ENCODE peak calls at places on chromosomes 6 and 20, in nine cellular contexts. One of them, this sample, is unnamed.

GRCh38 chr6:109447878-109448555 is 7.5 kb downstream of the SMPD2 start:
- DNase-seq in CD4-positive, alpha-beta T cell: no peak
- DNase-seq in stimulated activated CD8-positive, alpha-beta memory T cell treated with anti-CD3 and anti-CD28 coated beads, Interleukin-15, amount 100 ng/mL, for 4 hours: no peak
- DNase-seq in GM04504: no peak
- DNase-seq in nucleus accumbens: no peak
- DNase-seq in T-helper 2 cell: no peak
- DNase-seq in fibroblast of the aortic adventitia: no peak
- DNase-seq in NCI-H2081: no peak
- DNase-seq in hypothalamus: no peak
- DNase-seq in this sample: no peak

GRCh38 chr6:74879234-74879633 is 326.6 kb downstream of the COL12A1 start:
- DNase-seq in CD4-positive, alpha-beta T cell: no peak
- DNase-seq in stimulated activated CD8-positive, alpha-beta memory T cell treated with anti-CD3 and anti-CD28 coated beads, Interleukin-15, amount 100 ng/mL, for 4 hours: no peak
- DNase-seq in GM04504: peak
- DNase-seq in nucleus accumbens: no peak
- DNase-seq in T-helper 2 cell: no peak
- DNase-seq in fibroblast of the aortic adventitia: peak
- DNase-seq in NCI-H2081: no peak
- DNase-seq in hypothalamus: no peak
- DNase-seq in this sample: no peak

GRCh38 chr6:106117579-106117978 is 31.4 kb downstream of the PRDM1 start:
- DNase-seq in CD4-positive, alpha-beta T cell: peak
- DNase-seq in stimulated activated CD8-positive, alpha-beta memory T cell treated with anti-CD3 and anti-CD28 coated beads, Interleukin-15, amount 100 ng/mL, for 4 hours: peak
- DNase-seq in GM04504: no peak
- DNase-seq in nucleus accumbens: no peak
- DNase-seq in T-helper 2 cell: peak
- DNase-seq in fibroblast of the aortic adventitia: no peak
- DNase-seq in NCI-H2081: no peak
- DNase-seq in hypothalamus: no peak
- DNase-seq in this sample: no peak

GRCh38 chr20:15846446-15846845 is 726.8 kb downstream of the KIF16B start:
- DNase-seq in CD4-positive, alpha-beta T cell: no peak
- DNase-seq in stimulated activated CD8-positive, alpha-beta memory T cell treated with anti-CD3 and anti-CD28 coated beads, Interleukin-15, amount 100 ng/mL, for 4 hours: no peak
- DNase-seq in GM04504: no peak
- DNase-seq in nucleus accumbens: no peak
- DNase-seq in T-helper 2 cell: no peak
- DNase-seq in fibroblast of the aortic adventitia: peak
- DNase-seq in NCI-H2081: no peak
- DNase-seq in hypothalamus: no peak
- DNase-seq in this sample: no peak

GRCh38 chr6:133854167-133854632 is 34.7 kb upstream of the TCF21 start:
- DNase-seq in CD4-positive, alpha-beta T cell: no peak
- DNase-seq in stimulated activated CD8-positive, alpha-beta memory T cell treated with anti-CD3 and anti-CD28 coated beads, Interleukin-15, amount 100 ng/mL, for 4 hours: no peak
- DNase-seq in GM04504: no peak
- DNase-seq in nucleus accumbens: no peak
- DNase-seq in T-helper 2 cell: no peak
- DNase-seq in fibroblast of the aortic adventitia: no peak
- DNase-seq in NCI-H2081: no peak
- DNase-seq in hypothalamus: no peak
- DNase-seq in this sample: no peak

GRCh38 chr20:38751360-38751976 is 3.2 kb downstream of the ACTR5 start:
- DNase-seq in CD4-positive, alpha-beta T cell: no peak
- DNase-seq in stimulated activated CD8-positive, alpha-beta memory T cell treated with anti-CD3 and anti-CD28 coated beads, Interleukin-15, amount 100 ng/mL, for 4 hours: no peak
- DNase-seq in GM04504: no peak
- DNase-seq in nucleus accumbens: no peak
- DNase-seq in T-helper 2 cell: no peak
- DNase-seq in fibroblast of the aortic adventitia: peak
- DNase-seq in NCI-H2081: peak
- DNase-seq in hypothalamus: no peak
- DNase-seq in this sample: no peak

GRCh38 chr6:84103029-84103428 is 69.5 kb downstream of the MRAP2 start:
- DNase-seq in CD4-positive, alpha-beta T cell: no peak
- DNase-seq in stimulated activated CD8-positive, alpha-beta memory T cell treated with anti-CD3 and anti-CD28 coated beads, Interleukin-15, amount 100 ng/mL, for 4 hours: no peak
- DNase-seq in GM04504: peak
- DNase-seq in nucleus accumbens: no peak
- DNase-seq in T-helper 2 cell: no peak
- DNase-seq in fibroblast of the aortic adventitia: peak
- DNase-seq in NCI-H2081: no peak
- DNase-seq in hypothalamus: no peak
- DNase-seq in this sample: no peak

GRCh38 chr20:62493886-62494285 is 18.1 kb upstream of the GATA5 start:
- DNase-seq in CD4-positive, alpha-beta T cell: no peak
- DNase-seq in stimulated activated CD8-positive, alpha-beta memory T cell treated with anti-CD3 and anti-CD28 coated beads, Interleukin-15, amount 100 ng/mL, for 4 hours: no peak
- DNase-seq in GM04504: no peak
- DNase-seq in nucleus accumbens: no peak
- DNase-seq in T-helper 2 cell: no peak
- DNase-seq in fibroblast of the aortic adventitia: no peak
- DNase-seq in NCI-H2081: no peak
- DNase-seq in hypothalamus: no peak
- DNase-seq in this sample: no peak

GRCh38 chr6:43702522-43703440 is 15.2 kb upstream of the MRPS18A start:
- DNase-seq in CD4-positive, alpha-beta T cell: no peak
- DNase-seq in stimulated activated CD8-positive, alpha-beta memory T cell treated with anti-CD3 and anti-CD28 coated beads, Interleukin-15, amount 100 ng/mL, for 4 hours: no peak
- DNase-seq in GM04504: peak
- DNase-seq in nucleus accumbens: no peak
- DNase-seq in T-helper 2 cell: no peak
- DNase-seq in fibroblast of the aortic adventitia: peak
- DNase-seq in NCI-H2081: peak
- DNase-seq in hypothalamus: no peak
- DNase-seq in this sample: no peak

GRCh38 chr6:112065426-112065986 is 11.6 kb downstream of the CCN6 start:
- DNase-seq in CD4-positive, alpha-beta T cell: no peak
- DNase-seq in stimulated activated CD8-positive, alpha-beta memory T cell treated with anti-CD3 and anti-CD28 coated beads, Interleukin-15, amount 100 ng/mL, for 4 hours: no peak
- DNase-seq in GM04504: no peak
- DNase-seq in nucleus accumbens: no peak
- DNase-seq in T-helper 2 cell: no peak
- DNase-seq in fibroblast of the aortic adventitia: no peak
- DNase-seq in NCI-H2081: no peak
- DNase-seq in hypothalamus: no peak
- DNase-seq in this sample: no peak

GRCh38 chr6:46419576-46420002 is 71.7 kb downstream of the RCAN2 start:
- DNase-seq in CD4-positive, alpha-beta T cell: no peak
- DNase-seq in stimulated activated CD8-positive, alpha-beta memory T cell treated with anti-CD3 and anti-CD28 coated beads, Interleukin-15, amount 100 ng/mL, for 4 hours: no peak
- DNase-seq in GM04504: peak
- DNase-seq in nucleus accumbens: peak
- DNase-seq in T-helper 2 cell: no peak
- DNase-seq in fibroblast of the aortic adventitia: peak
- DNase-seq in NCI-H2081: peak
- DNase-seq in hypothalamus: peak
- DNase-seq in this sample: no peak

GRCh38 chr6:45625191-45625664 is 247.5 kb upstream of the SUPT3H start:
- DNase-seq in CD4-positive, alpha-beta T cell: no peak
- DNase-seq in stimulated activated CD8-positive, alpha-beta memory T cell treated with anti-CD3 and anti-CD28 coated beads, Interleukin-15, amount 100 ng/mL, for 4 hours: no peak
- DNase-seq in GM04504: no peak
- DNase-seq in nucleus accumbens: no peak
- DNase-seq in T-helper 2 cell: no peak
- DNase-seq in fibroblast of the aortic adventitia: peak
- DNase-seq in NCI-H2081: no peak
- DNase-seq in hypothalamus: no peak
- DNase-seq in this sample: no peak

GRCh38 chr20:58746551-58747399 is 54.2 kb downstream of the NPEPL1 start:
- DNase-seq in CD4-positive, alpha-beta T cell: no peak
- DNase-seq in stimulated activated CD8-positive, alpha-beta memory T cell treated with anti-CD3 and anti-CD28 coated beads, Interleukin-15, amount 100 ng/mL, for 4 hours: no peak
- DNase-seq in GM04504: no peak
- DNase-seq in nucleus accumbens: no peak
- DNase-seq in T-helper 2 cell: no peak
- DNase-seq in fibroblast of the aortic adventitia: peak
- DNase-seq in NCI-H2081: no peak
- DNase-seq in hypothalamus: no peak
- DNase-seq in this sample: no peak

GRCh38 chr6:40413231-40413755 is 173.9 kb downstream of the LRFN2 start:
- DNase-seq in CD4-positive, alpha-beta T cell: no peak
- DNase-seq in stimulated activated CD8-positive, alpha-beta memory T cell treated with anti-CD3 and anti-CD28 coated beads, Interleukin-15, amount 100 ng/mL, for 4 hours: no peak
- DNase-seq in GM04504: no peak
- DNase-seq in nucleus accumbens: no peak
- DNase-seq in T-helper 2 cell: no peak
- DNase-seq in fibroblast of the aortic adventitia: no peak
- DNase-seq in NCI-H2081: no peak
- DNase-seq in hypothalamus: no peak
- DNase-seq in this sample: no peak